ENCODE peak calls at places on chromosomes 1 and 21, in four cellular contexts. T, D, Q and L are unnamed samples. For H3K9me3, the result is how much of the 10 kb centered on the place peaks cover.

GRCh38 chr1:160127865-160128523 is 12.4 kb downstream of the ATP1A2 start:
- DNase-seq in T (peak), D (no peak), Q (no peak), L (no peak)

GRCh38 chr1:154407021-154407865 is 2.1 kb downstream of the IL6R start:
- DNase-seq in T (no peak), D (no peak), Q (no peak), L (peak)

GRCh38 chr1:94863919-94864318 is 43.8 kb downstream of the SLC44A3 start:
- DNase-seq in T (peak), D (no peak), Q (no peak), L (peak)

GRCh38 chr1:107934573-107934972 is 30.4 kb downstream of the VAV3 start:
- DNase-seq in T (no peak), D (no peak), Q (no peak), L (no peak)

GRCh38 chr1:210407207-210407886 is 78.6 kb downstream of the HHAT start:
- DNase-seq in T (peak), D (peak), Q (peak), L (peak)

GRCh38 chr21:45590726-45591618 is 48.7 kb upstream of the SLC19A1 start:
- DNase-seq in T (no peak), D (no peak), Q (peak), L (peak)

GRCh38 chr1:6496360-6496704 is 4.9 kb upstream of the PLEKHG5 start:
- DNase-seq in T (no peak), D (no peak), Q (no peak), L (peak)

GRCh38 chr1:37482004-37482785 is 7.8 kb downstream of the ZC3H12A start:
- DNase-seq in T (no peak), D (no peak), Q (no peak), L (no peak)

GRCh38 chr1:38746966-38747600 is 112.5 kb downstream of the RRAGC start:
- DNase-seq in T (no peak), D (no peak), Q (no peak), L (no peak)

GRCh38 chr1:153081736-153082135 is 10.3 kb upstream of the SPRR2B start:
- DNase-seq in T (peak), D (no peak), Q (no peak), L (no peak)

GRCh38 chr1:116314305-116314919 is 58.6 kb upstream of the ATP1A1 start:
- DNase-seq in T (no peak), D (no peak), Q (no peak), L (no peak)

GRCh38 chr21:32702702-32703101 is 25.1 kb downstream of the SYNJ1 start:
- DNase-seq in T (peak), D (no peak), Q (no peak), L (no peak)

GRCh38 chr1:53656062-53656915 is 82.7 kb downstream of the GLIS1 start:
- DNase-seq in T (peak), D (no peak), Q (no peak), L (peak)

GRCh38 chr1:181936269-181936668 is 125.2 kb downstream of the ZNF648 start:
- DNase-seq in T (no peak), D (no peak), Q (no peak), L (no peak)

GRCh38 chr1:211783897-211784296 is 46.7 kb downstream of the LPGAT1 start:
- DNase-seq in T (no peak), D (no peak), Q (no peak), L (no peak)

GRCh38 chr1:1084028-1084371 is 9.9 kb upstream of the RNF223 start:
- DNase-seq in T (no peak), D (peak), Q (no peak), L (no peak)

GRCh38 chr1:206784471-206784903 is 12.2 kb upstream of the IL10 start:
- DNase-seq in T (no peak), D (no peak), Q (no peak), L (no peak)

GRCh38 chr21:16426936-16427335 is 697.2 kb downstream of the USP25 start:
- DNase-seq in T (peak), D (no peak), Q (no peak), L (no peak)

GRCh38 chr1:211132681-211133392 is 1.1 kb downstream of the KCNH1 start:
- DNase-seq in T (no peak), D (no peak), Q (no peak), L (no peak)

GRCh38 chr1:235741294-235741693 is 91.7 kb upstream of the GNG4 start:
- DNase-seq in T (peak), D (no peak), Q (no peak), L (no peak)

GRCh38 chr1:31439276-31439675 is 26.3 kb downstream of the SERINC2 start:
- DNase-seq in T (no peak), D (no peak), Q (no peak), L (no peak)

GRCh38 chr21:16079830-16080229 is 350.0 kb downstream of the USP25 start:
- DNase-seq in T (peak), D (no peak), Q (no peak), L (no peak)

GRCh38 chr1:230068952-230069684 is 2.1 kb downstream of the GALNT2 start:
- DNase-seq in T (no peak), D (no peak), Q (no peak), L (no peak)

GRCh38 chr1:230069813-230070212 is 2.8 kb downstream of the GALNT2 start:
- DNase-seq in T (no peak), D (no peak), Q (no peak), L (no peak)

GRCh38 chr1:230066466-230067404 is at the start of gene GALNT2:
- DNase-seq in T (peak), D (peak), Q (peak), L (peak)

GRCh38 chr1:230067441-230067870 is 418 bp downstream of the GALNT2 start:
- DNase-seq in T (peak), D (no peak), Q (no peak), L (no peak)

DNA sequence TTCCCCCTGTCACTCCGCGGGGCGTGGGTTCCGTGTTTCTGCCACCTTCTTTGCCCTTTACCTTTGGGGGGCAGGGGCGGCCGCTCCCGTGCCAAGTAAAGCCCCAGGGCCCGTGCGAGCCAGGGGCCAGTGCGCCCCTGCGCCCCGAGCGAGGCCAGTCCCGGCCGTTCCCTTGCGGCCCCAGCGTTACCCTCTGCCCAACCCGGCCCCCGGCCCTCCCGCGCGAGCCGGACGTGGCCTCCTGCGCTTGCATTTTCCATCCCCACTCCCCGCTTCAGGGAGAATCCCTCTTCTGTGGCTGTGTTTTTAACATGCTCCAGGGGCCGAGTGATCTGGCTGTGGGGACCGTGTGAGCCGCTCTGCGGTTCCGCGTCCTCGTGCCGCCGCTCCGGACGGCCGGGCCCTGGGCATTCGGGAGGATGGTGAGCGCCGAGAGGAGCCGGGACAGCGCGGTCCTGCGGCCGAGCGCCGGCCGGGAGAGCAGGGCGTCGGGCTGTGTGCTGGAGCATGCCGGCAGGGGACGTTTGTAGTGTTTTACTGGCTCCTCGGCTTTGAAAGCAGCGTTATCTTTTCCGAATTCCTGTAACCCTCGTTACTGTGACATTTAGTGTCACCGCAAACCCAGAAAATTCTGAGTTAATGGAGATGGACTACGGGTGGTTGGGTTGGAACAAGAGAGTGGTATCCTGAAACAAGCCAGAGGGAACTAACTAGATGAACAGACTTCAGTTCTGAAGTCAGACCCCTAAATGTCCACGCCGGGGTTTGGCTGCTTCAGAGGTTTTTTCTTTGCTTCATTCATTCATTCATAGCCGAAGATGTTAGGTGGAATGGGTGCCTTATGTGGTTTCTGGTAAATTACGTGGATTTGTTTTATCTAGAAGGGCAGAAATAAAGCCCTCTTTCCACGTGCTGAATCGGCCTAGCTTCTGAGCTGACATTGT is 1.1 kb downstream of the GALNT2 start:
- DNase-seq in T (peak), D (peak), Q (no peak), L (no peak)
- TF ChIP-seq CTCF in T (no peak), D (peak), Q (no peak), L (no peak)

DNA sequence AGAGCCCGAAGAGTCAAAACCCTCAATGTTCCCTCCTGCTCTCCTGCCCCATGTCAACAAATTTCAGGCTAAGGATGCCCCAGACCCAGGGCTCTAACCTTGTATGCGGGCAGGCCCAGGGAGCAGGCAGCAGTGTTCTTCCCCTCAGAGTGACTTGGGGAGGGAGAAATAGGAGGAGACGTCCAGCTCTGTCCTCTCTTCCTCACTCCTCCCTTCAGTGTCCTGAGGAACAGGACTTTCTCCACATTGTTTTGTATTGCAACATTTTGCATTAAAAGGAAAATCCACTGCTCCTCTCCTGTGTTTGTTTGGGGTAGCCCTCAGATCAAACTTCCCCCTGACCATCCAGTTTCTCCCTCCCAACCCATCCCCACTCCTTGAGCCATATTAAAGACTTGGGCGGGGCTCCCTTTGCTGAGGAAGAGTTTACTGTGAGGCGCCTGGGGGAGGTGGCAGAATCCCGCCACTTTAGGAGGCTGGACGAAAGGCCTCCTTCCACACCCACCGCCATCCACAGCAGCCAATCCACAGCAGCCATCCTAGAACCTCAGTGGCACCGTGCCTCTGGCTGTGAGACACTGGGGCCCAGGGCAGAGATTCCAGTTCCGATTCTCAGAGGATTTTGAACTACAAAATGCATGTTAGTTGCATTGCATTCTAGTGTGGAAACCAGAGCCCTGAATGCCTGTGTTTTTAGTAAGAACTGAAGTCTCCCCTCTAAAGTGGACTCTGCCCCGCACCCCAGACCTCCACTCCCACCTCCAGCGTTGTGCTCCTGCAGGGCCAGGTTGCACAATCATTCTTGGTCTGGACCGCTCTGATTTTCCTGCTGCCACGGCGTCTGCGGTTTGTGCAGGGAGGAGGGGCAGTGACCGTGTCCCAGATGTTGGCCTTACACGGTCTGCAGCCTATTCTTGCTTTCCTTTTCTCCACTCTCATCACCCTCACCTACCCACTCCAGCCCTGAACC is 3.0 kb downstream of the OLFML3 start:
- DNase-seq in T (peak), D (peak), Q (no peak), L (peak)
- H3K4me3 ChIP-seq in T (peak), D (peak), Q (no peak), L (no peak)

GRCh38 chr1:4726620-4727341 is 72.4 kb downstream of the AJAP1 start:
- DNase-seq in T (no peak), D (no peak), Q (no peak), L (no peak)
- H3K9me3 ChIP-seq in T (under half), D (under half), Q (under half), L (under half)

GRCh38 chr21:44012474-44013379 is 618 bp downstream of the TRAPPC10 start:
- DNase-seq in T (peak), D (peak), Q (peak), L (peak)
- TF ChIP-seq CTCF in T (no peak), D (peak), Q (peak), L (no peak)

DNA sequence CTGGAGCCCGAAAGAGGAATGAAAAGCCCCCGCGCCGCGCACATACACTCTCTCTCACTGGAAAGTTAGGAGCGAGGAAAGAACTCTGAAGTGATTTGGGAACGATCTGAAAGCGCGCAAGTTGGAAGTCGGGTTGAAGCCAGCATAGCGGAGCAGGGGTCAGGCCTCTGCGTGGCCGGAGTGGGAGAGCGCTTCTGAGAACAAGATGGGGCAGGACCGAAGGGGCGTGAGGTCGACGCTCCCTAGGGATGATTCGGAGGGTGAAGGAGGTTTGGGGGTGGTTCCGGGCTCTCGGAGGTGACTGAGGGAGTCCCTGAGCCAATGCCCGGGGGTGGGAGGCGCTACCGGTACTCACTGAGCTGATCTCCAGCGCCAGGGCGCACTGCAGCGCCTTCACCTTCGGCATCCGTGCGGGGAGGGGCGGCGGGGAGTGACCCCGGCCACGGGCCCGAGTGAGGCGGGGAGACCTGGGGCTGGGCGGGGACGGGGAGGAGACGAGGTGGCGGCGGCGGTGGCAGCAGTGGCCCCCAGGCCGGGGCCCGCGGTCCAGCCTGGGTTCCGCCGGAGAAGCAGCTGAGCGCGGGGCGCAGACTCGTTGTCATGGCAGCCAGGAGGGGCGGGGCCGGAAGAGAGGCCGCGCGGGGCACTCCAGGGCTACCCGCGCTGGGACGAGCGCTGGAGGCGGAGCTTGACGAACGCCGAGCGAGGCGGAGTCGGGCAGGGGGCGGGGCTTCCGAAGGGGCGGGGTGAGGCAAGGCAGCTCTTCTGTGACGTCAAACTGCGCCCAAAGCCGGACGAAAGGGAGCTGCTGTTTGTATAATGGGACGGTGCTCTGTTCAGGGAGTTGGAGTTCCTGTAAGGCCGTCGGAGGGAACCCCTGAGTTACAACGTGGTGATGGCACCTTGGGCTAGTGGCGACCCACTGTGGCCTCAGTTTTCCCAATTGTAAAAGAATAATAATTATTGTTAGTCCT is at the start of gene SPATA6:
- DNase-seq in T (peak), D (peak), Q (peak), L (peak)
- H3K4me3 ChIP-seq in T (peak), D (peak), Q (peak), L (peak)

GRCh38 chr1:3037281-3038040 is 16.2 kb downstream of the ACTRT2 start:
- DNase-seq in T (no peak), D (peak), Q (no peak), L (no peak)

GRCh38 chr1:3034728-3035610 is 13.7 kb downstream of the ACTRT2 start:
- DNase-seq in T (peak), D (peak), Q (no peak), L (peak)

GRCh38 chr1:3036646-3037280 is 15.5 kb downstream of the ACTRT2 start:
- DNase-seq in T (no peak), D (peak), Q (no peak), L (no peak)

GRCh38 chr1:3034162-3034561 is 12.9 kb downstream of the ACTRT2 start:
- DNase-seq in T (no peak), D (peak), Q (no peak), L (no peak)

GRCh38 chr1:3035871-3036645 is 14.8 kb downstream of the ACTRT2 start:
- DNase-seq in T (no peak), D (peak), Q (no peak), L (peak)
- H3K9me3 ChIP-seq in T (under half), D (under half), Q (under half), L (under half)

DNA sequence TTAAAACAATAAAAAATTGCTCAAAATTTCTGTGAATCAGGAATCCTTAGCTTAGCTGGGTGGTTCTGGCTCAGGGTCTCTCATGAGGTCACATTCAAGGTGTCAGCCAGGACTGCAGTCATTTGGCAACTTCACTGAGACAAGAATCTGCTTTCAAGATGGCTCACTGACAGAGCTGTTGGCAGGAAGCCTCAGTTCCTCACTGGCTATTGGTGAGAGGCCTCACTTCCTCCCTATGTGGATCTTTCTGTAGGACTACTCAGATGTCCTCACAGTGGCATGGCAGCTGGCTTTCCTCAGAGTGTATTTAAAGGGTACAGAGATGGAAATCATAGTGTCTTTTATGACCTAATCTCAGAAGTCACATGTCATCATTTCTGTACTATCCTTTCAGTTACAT is 785.7 kb downstream of the ADGRL2 start:
- DNase-seq in T (no peak), D (peak), Q (no peak), L (no peak)
- TF ChIP-seq CTCF in T (no peak), D (no peak), Q (no peak), L (no peak)

GRCh38 chr1:88736633-88737248 is 52.7 kb downstream of the PKN2 start:
- DNase-seq in T (peak), D (no peak), Q (peak), L (no peak)
- H3K4me3 ChIP-seq in T (no peak), D (no peak), Q (no peak), L (no peak)

GRCh38 chr1:2877391-2877790 is 75.9 kb upstream of the TTC34 start:
- DNase-seq in T (no peak), D (no peak), Q (no peak), L (no peak)

GRCh38 chr1:2875677-2876531 is 74.4 kb upstream of the TTC34 start:
- DNase-seq in T (no peak), D (no peak), Q (peak), L (no peak)

GRCh38 chr1:2876846-2877245 is 75.4 kb upstream of the TTC34 start:
- DNase-seq in T (no peak), D (no peak), Q (no peak), L (no peak)

GRCh38 chr1:2871246-2871815 is 69.8 kb upstream of the TTC34 start:
- DNase-seq in T (no peak), D (no peak), Q (no peak), L (no peak)

DNA sequence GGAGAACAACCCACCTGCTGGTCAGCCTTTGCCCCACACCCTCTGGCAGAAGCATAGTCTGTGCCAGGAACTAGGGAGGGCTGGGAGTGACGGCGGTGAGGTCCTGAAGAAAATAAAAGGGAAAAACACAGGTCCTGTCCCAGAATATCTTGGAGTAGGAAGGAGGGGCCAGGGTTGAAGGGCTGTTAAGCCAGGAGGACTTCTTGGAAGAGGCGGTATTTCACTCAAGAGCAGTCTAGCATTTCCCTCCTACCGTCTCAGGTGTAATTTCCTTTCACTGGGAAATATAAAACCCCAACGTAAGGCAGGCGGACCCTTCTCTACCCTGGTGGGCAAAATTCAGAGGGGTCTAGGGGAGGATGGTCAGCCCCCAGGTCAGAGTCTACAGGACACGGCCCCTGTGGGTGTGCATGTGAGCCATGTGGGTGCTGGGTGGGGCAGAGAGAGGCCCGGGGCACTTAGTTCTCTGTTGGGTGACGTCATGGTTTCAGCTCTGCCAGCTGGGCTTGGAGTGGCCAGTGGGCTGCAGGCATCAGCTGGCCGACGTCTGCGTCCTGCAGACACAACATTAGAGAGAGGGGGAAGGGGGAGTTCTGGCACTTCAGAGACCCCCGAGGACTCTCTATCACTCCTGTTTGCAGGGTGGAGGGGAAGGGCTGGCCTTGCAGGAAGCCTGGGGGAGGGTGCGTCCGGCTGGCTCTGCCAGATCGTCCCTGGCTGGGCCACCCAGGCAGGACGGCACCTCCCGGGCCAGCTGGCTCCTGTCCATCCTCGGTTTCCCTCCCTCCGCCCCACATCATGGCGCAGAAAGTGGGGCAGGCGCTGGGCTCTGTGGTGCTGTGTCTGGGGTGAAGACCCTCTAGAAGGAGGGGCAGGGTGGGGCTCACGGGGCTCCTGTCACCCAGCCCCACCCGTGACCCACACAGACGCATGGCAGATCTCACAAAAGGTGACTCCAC is 73.0 kb upstream of the TTC34 start:
- DNase-seq in T (no peak), D (no peak), Q (no peak), L (no peak)
- H3K9me3 ChIP-seq in T (under half), D (under half), Q (under half), L (under half)